ENCODE peak calls at places on chromosome 9, in five cellular contexts. One of them, this sample, is unnamed.

GRCh38 chr9:22650145-22650544 is 203.5 kb downstream of the DMRTA1 start:
- DNase-seq in WTC11: no peak
- DNase-seq in fibroblast of pulmonary artery: no peak
- DNase-seq in C1 segment of cervical spinal cord: no peak
- DNase-seq in A549: no peak
- DNase-seq in this sample: no peak

GRCh38 chr9:90107021-90107771 is 502.4 kb downstream of the GADD45G start:
- DNase-seq in WTC11: no peak
- DNase-seq in fibroblast of pulmonary artery: no peak
- DNase-seq in C1 segment of cervical spinal cord: no peak
- DNase-seq in A549: peak; percentile 27
- DNase-seq in this sample: no peak

GRCh38 chr9:7907636-7908195 is 108.1 kb upstream of the DMAC1 start:
- DNase-seq in WTC11: no peak
- DNase-seq in fibroblast of pulmonary artery: no peak
- DNase-seq in C1 segment of cervical spinal cord: no peak
- DNase-seq in A549: no peak
- DNase-seq in this sample: peak; percentile 22

GRCh38 chr9:134144801-134145200 is 8.9 kb downstream of the WDR5 start:
- DNase-seq in WTC11: no peak
- DNase-seq in fibroblast of pulmonary artery: no peak
- DNase-seq in C1 segment of cervical spinal cord: no peak
- DNase-seq in A549: no peak
- DNase-seq in this sample: no peak

GRCh38 chr9:133730994-133731715 is 7.0 kb downstream of the SARDH start:
- DNase-seq in WTC11: no peak
- DNase-seq in fibroblast of pulmonary artery: no peak
- DNase-seq in C1 segment of cervical spinal cord: no peak
- DNase-seq in A549: no peak
- DNase-seq in this sample: no peak

GRCh38 chr9:87547665-87548064 is 50.0 kb downstream of the DAPK1 start:
- DNase-seq in WTC11: no peak
- DNase-seq in fibroblast of pulmonary artery: no peak
- DNase-seq in C1 segment of cervical spinal cord: no peak
- DNase-seq in A549: no peak
- DNase-seq in this sample: no peak

GRCh38 chr9:131650254-131650653 is 89.6 kb downstream of the RAPGEF1 start:
- DNase-seq in WTC11: no peak
- DNase-seq in fibroblast of pulmonary artery: peak; percentile 36
- DNase-seq in C1 segment of cervical spinal cord: no peak
- DNase-seq in A549: no peak
- DNase-seq in this sample: no peak

GRCh38 chr9:6925841-6926240 is 168.1 kb downstream of the KDM4C start:
- DNase-seq in WTC11: no peak
- DNase-seq in fibroblast of pulmonary artery: no peak
- DNase-seq in C1 segment of cervical spinal cord: no peak
- DNase-seq in A549: no peak
- DNase-seq in this sample: no peak

GRCh38 chr9:116198344-116198743 is 44.8 kb downstream of the PAPPA start:
- DNase-seq in WTC11: no peak
- DNase-seq in fibroblast of pulmonary artery: peak; percentile 57
- DNase-seq in C1 segment of cervical spinal cord: no peak
- DNase-seq in A549: no peak
- DNase-seq in this sample: no peak

GRCh38 chr9:96462538-96462937 is 12.6 kb downstream of the HABP4 start:
- DNase-seq in WTC11: no peak
- DNase-seq in fibroblast of pulmonary artery: no peak
- DNase-seq in C1 segment of cervical spinal cord: no peak
- DNase-seq in A549: no peak
- DNase-seq in this sample: no peak

GRCh38 chr9:98943682-98944129 is at the start of gene COL15A1:
- DNase-seq in WTC11: peak; percentile 64
- DNase-seq in fibroblast of pulmonary artery: no peak
- DNase-seq in C1 segment of cervical spinal cord: no peak
- DNase-seq in A549: no peak
- DNase-seq in this sample: no peak

GRCh38 chr9:112819635-112820496 is 69.3 kb downstream of the SNX30 start:
- DNase-seq in WTC11: peak; percentile 31
- DNase-seq in fibroblast of pulmonary artery: peak; percentile 84
- DNase-seq in C1 segment of cervical spinal cord: no peak
- DNase-seq in A549: peak; percentile 47
- DNase-seq in this sample: peak; percentile 45

GRCh38 chr9:99824378-99825157 is 2.9 kb downstream of the NR4A3 start:
- DNase-seq in WTC11: peak; percentile 88
- DNase-seq in fibroblast of pulmonary artery: peak; percentile 35
- DNase-seq in C1 segment of cervical spinal cord: no peak
- DNase-seq in A549: peak; percentile 34
- DNase-seq in this sample: no peak

GRCh38 chr9:130906727-130907416 is 10.3 kb upstream of the QRFP start:
- DNase-seq in WTC11: no peak
- DNase-seq in fibroblast of pulmonary artery: no peak
- DNase-seq in C1 segment of cervical spinal cord: no peak
- DNase-seq in A549: no peak
- DNase-seq in this sample: no peak

GRCh38 chr9:134358026-134358967 is 32.0 kb downstream of the RXRA start:
- DNase-seq in WTC11: no peak
- DNase-seq in fibroblast of pulmonary artery: peak; percentile 33
- DNase-seq in C1 segment of cervical spinal cord: no peak
- DNase-seq in A549: no peak
- DNase-seq in this sample: no peak

GRCh38 chr9:129550199-129550839 is 70.6 kb downstream of the C9orf50 start:
- DNase-seq in WTC11: peak; percentile 56
- DNase-seq in fibroblast of pulmonary artery: peak; percentile 77
- DNase-seq in C1 segment of cervical spinal cord: peak; percentile 72
- DNase-seq in A549: peak; percentile 28
- DNase-seq in this sample: peak; percentile 62

GRCh38 chr9:79490657-79491250 is 81.0 kb upstream of the TLE4 start:
- DNase-seq in WTC11: no peak
- DNase-seq in fibroblast of pulmonary artery: no peak
- DNase-seq in C1 segment of cervical spinal cord: no peak
- DNase-seq in A549: no peak
- DNase-seq in this sample: no peak

GRCh38 chr9:133992780-133993634 is 883 bp upstream of the VAV2 start:
- DNase-seq in WTC11: peak; percentile 66
- DNase-seq in fibroblast of pulmonary artery: peak; percentile 83
- DNase-seq in C1 segment of cervical spinal cord: peak; percentile 21
- DNase-seq in A549: peak; percentile 64
- DNase-seq in this sample: no peak

GRCh38 chr9:117414906-117415583 is at the start of gene ASTN2:
- DNase-seq in WTC11: peak; percentile 66
- DNase-seq in fibroblast of pulmonary artery: no peak
- DNase-seq in C1 segment of cervical spinal cord: peak; percentile 39
- DNase-seq in A549: no peak
- DNase-seq in this sample: peak; percentile 21

GRCh38 chr9:87271696-87272477 is 225.8 kb upstream of the DAPK1 start:
- DNase-seq in WTC11: no peak
- DNase-seq in fibroblast of pulmonary artery: no peak
- DNase-seq in C1 segment of cervical spinal cord: no peak
- DNase-seq in A549: no peak
- DNase-seq in this sample: no peak

GRCh38 chr9:98450486-98450885 is 195.0 kb upstream of the TBC1D2 start:
- DNase-seq in WTC11: no peak
- DNase-seq in fibroblast of pulmonary artery: peak; percentile 19
- DNase-seq in C1 segment of cervical spinal cord: no peak
- DNase-seq in A549: no peak
- DNase-seq in this sample: no peak

GRCh38 chr9:34984049-34984448 is 5.5 kb upstream of the DNAJB5 start:
- DNase-seq in WTC11: peak; percentile 57
- DNase-seq in fibroblast of pulmonary artery: peak; percentile 55
- DNase-seq in C1 segment of cervical spinal cord: no peak
- DNase-seq in A549: no peak
- DNase-seq in this sample: no peak

GRCh38 chr9:81964216-81965171 is 21.2 kb downstream of the SPATA31D3 start:
- DNase-seq in WTC11: no peak
- DNase-seq in fibroblast of pulmonary artery: peak; percentile 16
- DNase-seq in C1 segment of cervical spinal cord: no peak
- DNase-seq in A549: no peak
- DNase-seq in this sample: no peak

GRCh38 chr9:88745281-88746001 is 210.5 kb downstream of the NXNL2 start:
- DNase-seq in WTC11: no peak
- DNase-seq in fibroblast of pulmonary artery: peak; percentile 53
- DNase-seq in C1 segment of cervical spinal cord: no peak
- DNase-seq in A549: no peak
- DNase-seq in this sample: no peak

GRCh38 chr9:93829271-93830223 is 125.6 kb downstream of the BARX1 start:
- DNase-seq in WTC11: no peak
- DNase-seq in fibroblast of pulmonary artery: no peak
- DNase-seq in C1 segment of cervical spinal cord: no peak
- DNase-seq in A549: no peak
- DNase-seq in this sample: no peak

GRCh38 chr9:28363180-28363579 is 789.9 kb upstream of the C9orf72 start:
- DNase-seq in WTC11: no peak
- DNase-seq in fibroblast of pulmonary artery: no peak
- DNase-seq in C1 segment of cervical spinal cord: no peak
- DNase-seq in A549: no peak
- DNase-seq in this sample: no peak

GRCh38 chr9:129595903-129596540 is 24.9 kb downstream of the C9orf50 start:
- DNase-seq in WTC11: no peak
- DNase-seq in fibroblast of pulmonary artery: no peak
- DNase-seq in C1 segment of cervical spinal cord: no peak
- DNase-seq in A549: no peak
- DNase-seq in this sample: no peak

GRCh38 chr9:135183069-135183468 is 95.6 kb downstream of the OLFM1 start:
- DNase-seq in WTC11: no peak
- DNase-seq in fibroblast of pulmonary artery: no peak
- DNase-seq in C1 segment of cervical spinal cord: no peak
- DNase-seq in A549: no peak
- DNase-seq in this sample: no peak

GRCh38 chr9:97525451-97525850 is 24.0 kb downstream of the TMOD1 start:
- DNase-seq in WTC11: no peak
- DNase-seq in fibroblast of pulmonary artery: no peak
- DNase-seq in C1 segment of cervical spinal cord: no peak
- DNase-seq in A549: no peak
- DNase-seq in this sample: no peak

GRCh38 chr9:121574771-121575519 is 75.3 kb upstream of the GGTA1 start:
- DNase-seq in WTC11: no peak
- DNase-seq in fibroblast of pulmonary artery: no peak
- DNase-seq in C1 segment of cervical spinal cord: no peak
- DNase-seq in A549: no peak
- DNase-seq in this sample: no peak

GRCh38 chr9:7094052-7094451 is 336.3 kb downstream of the KDM4C start:
- DNase-seq in WTC11: peak; percentile 23
- DNase-seq in fibroblast of pulmonary artery: peak; percentile 35
- DNase-seq in C1 segment of cervical spinal cord: no peak
- DNase-seq in A549: no peak
- DNase-seq in this sample: no peak

GRCh38 chr9:12798066-12798770 is 23.4 kb downstream of the LURAP1L start:
- DNase-seq in WTC11: no peak
- DNase-seq in fibroblast of pulmonary artery: no peak
- DNase-seq in C1 segment of cervical spinal cord: no peak
- DNase-seq in A549: no peak
- DNase-seq in this sample: no peak

GRCh38 chr9:121225240-121225639 is 23.6 kb upstream of the RAB14 start:
- DNase-seq in WTC11: no peak
- DNase-seq in fibroblast of pulmonary artery: no peak
- DNase-seq in C1 segment of cervical spinal cord: no peak
- DNase-seq in A549: no peak
- DNase-seq in this sample: no peak

GRCh38 chr9:71498691-71499090 is 269.6 kb downstream of the CEMIP2 start:
- DNase-seq in WTC11: no peak
- DNase-seq in fibroblast of pulmonary artery: no peak
- DNase-seq in C1 segment of cervical spinal cord: no peak
- DNase-seq in A549: no peak
- DNase-seq in this sample: no peak

GRCh38 chr9:37037744-37038640 is 3.9 kb upstream of the PAX5 start:
- DNase-seq in WTC11: peak; percentile 67
- DNase-seq in fibroblast of pulmonary artery: no peak
- DNase-seq in C1 segment of cervical spinal cord: no peak
- DNase-seq in A549: no peak
- DNase-seq in this sample: no peak

This sample was measured in hippocampal formation.